ENCODE peak calls at places on chromosomes 11 and 22, in ten cellular contexts. S, W, P, I, K, E, N, L, J and G are unnamed samples.

GRCh38 chr11:104127828-104128227 is 36.1 kb downstream of the PDGFD start:
- DNase-seq in S (no peak), W (peak), P (no peak), I (no peak), K (no peak), E (no peak), N (no peak), L (no peak), J (no peak), G (no peak)

GRCh38 chr11:18191376-18191775 is 18.7 kb downstream of the MRGPRX4 start:
- DNase-seq in S (no peak), W (no peak), P (no peak), I (no peak), K (no peak), E (no peak), N (no peak), L (no peak), J (no peak), G (no peak)

GRCh38 chr11:97722065-97722464 is 1298.7 kb upstream of the CNTN5 start:
- DNase-seq in S (no peak), W (peak), P (no peak), I (no peak), K (peak), E (no peak), N (no peak), L (peak), J (no peak), G (no peak)

GRCh38 chr11:44630511-44631210 is 65.2 kb downstream of the CD82 start:
- DNase-seq in S (peak), W (no peak), P (peak), I (no peak), K (no peak), E (no peak), N (no peak), L (no peak), J (no peak), G (no peak)

GRCh38 chr11:133844217-133844616 is 1.1 kb downstream of the SPATA19 start:
- DNase-seq in S (no peak), W (no peak), P (no peak), I (no peak), K (no peak), E (no peak), N (no peak), L (no peak), J (no peak), G (peak)

GRCh38 chr11:111549869-111550203 is 9.3 kb downstream of the LAYN start:
- DNase-seq in S (no peak), W (no peak), P (no peak), I (no peak), K (no peak), E (no peak), N (no peak), L (no peak), J (no peak), G (no peak)

GRCh38 chr11:118117790-118118601 is 31.2 kb upstream of the SMIM35 start:
- DNase-seq in S (no peak), W (no peak), P (no peak), I (no peak), K (no peak), E (no peak), N (peak), L (no peak), J (no peak), G (no peak)

GRCh38 chr22:46106279-46107022 is 43.9 kb upstream of the PPARA start:
- DNase-seq in S (no peak), W (no peak), P (no peak), I (no peak), K (no peak), E (no peak), N (no peak), L (no peak), J (no peak), G (no peak)

GRCh38 chr11:103650330-103650729 is 386.1 kb upstream of the DDI1 start:
- DNase-seq in S (no peak), W (no peak), P (no peak), I (no peak), K (no peak), E (no peak), N (no peak), L (no peak), J (no peak), G (no peak)

GRCh38 chr11:74820763-74821162 is 72.1 kb downstream of the RNF169 start:
- DNase-seq in S (no peak), W (peak), P (no peak), I (no peak), K (no peak), E (no peak), N (no peak), L (peak), J (no peak), G (no peak)

GRCh38 chr22:39703890-39704658 is 133.5 kb downstream of the CACNA1I start:
- DNase-seq in S (no peak), W (no peak), P (no peak), I (no peak), K (peak), E (no peak), N (peak), L (no peak), J (no peak), G (no peak)

GRCh38 chr11:41201156-41201555 is 258.3 kb downstream of the LRRC4C start:
- DNase-seq in S (no peak), W (peak), P (no peak), I (no peak), K (no peak), E (peak), N (no peak), L (no peak), J (no peak), G (peak)

GRCh38 chr11:132980721-132981120 is 551.6 kb downstream of the OPCML start:
- DNase-seq in S (no peak), W (peak), P (no peak), I (no peak), K (no peak), E (no peak), N (no peak), L (no peak), J (no peak), G (no peak)

GRCh38 chr11:10564692-10565318 is 3.7 kb downstream of the LYVE1 start:
- DNase-seq in S (no peak), W (no peak), P (no peak), I (no peak), K (no peak), E (no peak), N (no peak), L (no peak), J (no peak), G (no peak)

GRCh38 chr11:103671143-103671651 is 365.2 kb upstream of the DDI1 start:
- DNase-seq in S (no peak), W (no peak), P (no peak), I (no peak), K (no peak), E (no peak), N (no peak), L (no peak), J (no peak), G (no peak)

GRCh38 chr11:128931066-128931465 is 11.6 kb downstream of the TP53AIP1 start:
- DNase-seq in S (no peak), W (no peak), P (no peak), I (no peak), K (no peak), E (no peak), N (no peak), L (no peak), J (no peak), G (no peak)

GRCh38 chr11:87259731-87260130 is 222.0 kb downstream of the TMEM135 start:
- DNase-seq in S (no peak), W (no peak), P (no peak), I (no peak), K (no peak), E (no peak), N (no peak), L (no peak), J (no peak), G (no peak)

GRCh38 chr11:606245-606644 is 9.5 kb downstream of the IRF7 start:
- DNase-seq in S (peak), W (peak), P (no peak), I (peak), K (no peak), E (no peak), N (no peak), L (no peak), J (no peak), G (peak)

GRCh38 chr11:128687321-128687720 is 6.6 kb upstream of the FLI1 start:
- DNase-seq in S (no peak), W (peak), P (peak), I (peak), K (no peak), E (no peak), N (no peak), L (no peak), J (no peak), G (peak)

GRCh38 chr22:33787645-33788456 is 132.4 kb downstream of the LARGE1 start:
- DNase-seq in S (no peak), W (no peak), P (no peak), I (no peak), K (no peak), E (no peak), N (no peak), L (no peak), J (no peak), G (no peak)

GRCh38 chr11:115311949-115312348 is 192.3 kb downstream of the CADM1 start:
- DNase-seq in S (no peak), W (no peak), P (no peak), I (no peak), K (no peak), E (no peak), N (no peak), L (no peak), J (no peak), G (no peak)

GRCh38 chr11:128956401-128957203 is 13.9 kb upstream of the TP53AIP1 start:
- DNase-seq in S (peak), W (peak), P (no peak), I (no peak), K (peak), E (peak), N (no peak), L (peak), J (peak), G (peak)

GRCh38 chr11:46127150-46127638 is 5.9 kb upstream of the PHF21A start:
- DNase-seq in S (no peak), W (peak), P (peak), I (peak), K (peak), E (peak), N (no peak), L (no peak), J (peak), G (no peak)

GRCh38 chr11:110762596-110762995 is 50.4 kb upstream of the ARHGAP20 start:
- DNase-seq in S (no peak), W (no peak), P (no peak), I (no peak), K (no peak), E (no peak), N (no peak), L (no peak), J (no peak), G (no peak)

GRCh38 chr11:64764753-64765152 is 5.0 kb upstream of the PYGM start:
- DNase-seq in S (no peak), W (no peak), P (no peak), I (no peak), K (no peak), E (no peak), N (peak), L (no peak), J (no peak), G (no peak)

GRCh38 chr11:102994101-102994500 is 38.6 kb upstream of the MMP13 start:
- DNase-seq in S (no peak), W (no peak), P (no peak), I (no peak), K (no peak), E (no peak), N (no peak), L (no peak), J (no peak), G (no peak)

GRCh38 chr11:132099692-132100091 is 729.3 kb downstream of the NTM start:
- DNase-seq in S (no peak), W (no peak), P (no peak), I (peak), K (no peak), E (no peak), N (no peak), L (no peak), J (no peak), G (no peak)

GRCh38 chr11:105132716-105133511 is 6.7 kb downstream of the CARD18 start:
- DNase-seq in S (no peak), W (peak), P (no peak), I (no peak), K (no peak), E (no peak), N (no peak), L (peak), J (no peak), G (no peak)

GRCh38 chr11:17405232-17406005 is 17.0 kb upstream of the KCNJ11 start:
- DNase-seq in S (peak), W (no peak), P (no peak), I (peak), K (peak), E (no peak), N (peak), L (no peak), J (peak), G (peak)

GRCh38 chr11:61027141-61027840 is 55.8 kb downstream of the CD6 start:
- DNase-seq in S (no peak), W (no peak), P (peak), I (no peak), K (no peak), E (no peak), N (no peak), L (no peak), J (no peak), G (no peak)

GRCh38 chr22:27580311-27580897 is 221.2 kb downstream of the MN1 start:
- DNase-seq in S (no peak), W (no peak), P (no peak), I (no peak), K (no peak), E (no peak), N (no peak), L (no peak), J (no peak), G (no peak)